ENCODE peak calls at places on chromosomes 13 and 19, in five cellular contexts. One of them, this sample, is unnamed.

GRCh38 chr13:24605923-24606372 is 74.3 kb upstream of the ATP12A start:
- DNase-seq in fibroblast of the aortic adventitia: peak
- DNase-seq in SJSA1: no peak
- DNase-seq in HT-29: peak
- DNase-seq in DMS153: no peak
- DNase-seq in this sample: no peak

GRCh38 chr19:2479556-2480194 is 3.7 kb downstream of the GADD45B start:
- DNase-seq in SJSA1: no peak
- DNase-seq in fibroblast of the aortic adventitia: no peak
- DNase-seq in HT-29: no peak
- DNase-seq in DMS153: no peak
- DNase-seq in this sample: no peak

GRCh38 chr19:13887529-13887928 is 10.6 kb downstream of the NANOS3 start:
- DNase-seq in SJSA1: no peak
- DNase-seq in fibroblast of the aortic adventitia: peak
- DNase-seq in DMS153: no peak
- DNase-seq in HT-29: no peak
- DNase-seq in this sample: no peak

GRCh38 chr13:63567031-63567430 is 2151.4 kb upstream of the PCDH20 start:
- DNase-seq in fibroblast of the aortic adventitia: no peak
- DNase-seq in DMS153: no peak
- DNase-seq in SJSA1: no peak
- DNase-seq in HT-29: no peak
- DNase-seq in this sample: no peak

GRCh38 chr13:40503966-40504591 is 162.4 kb downstream of the FOXO1 start:
- DNase-seq in HT-29: peak
- DNase-seq in fibroblast of the aortic adventitia: peak
- DNase-seq in SJSA1: peak
- DNase-seq in DMS153: no peak
- DNase-seq in this sample: peak

GRCh38 chr13:34037636-34038325 is 219.8 kb downstream of the RFC3 start:
- DNase-seq in DMS153: no peak
- DNase-seq in HT-29: no peak
- DNase-seq in fibroblast of the aortic adventitia: no peak
- DNase-seq in SJSA1: no peak
- DNase-seq in this sample: no peak

GRCh38 chr13:27211771-27212364 is 39.5 kb upstream of the RPL21 start:
- DNase-seq in fibroblast of the aortic adventitia: peak
- DNase-seq in HT-29: no peak
- DNase-seq in SJSA1: peak
- DNase-seq in DMS153: no peak
- DNase-seq in this sample: peak

GRCh38 chr13:30745917-30746686 is 10.8 kb downstream of the ALOX5AP start:
- DNase-seq in SJSA1: no peak
- DNase-seq in fibroblast of the aortic adventitia: no peak
- DNase-seq in HT-29: peak
- DNase-seq in DMS153: no peak
- DNase-seq in this sample: no peak

GRCh38 chr13:94115054-94115453 is 364.4 kb downstream of the DCT start:
- DNase-seq in SJSA1: no peak
- DNase-seq in DMS153: no peak
- DNase-seq in fibroblast of the aortic adventitia: no peak
- DNase-seq in HT-29: peak
- DNase-seq in this sample: no peak

GRCh38 chr19:533485-534058 is 2.0 kb downstream of the CDC34 start:
- DNase-seq in fibroblast of the aortic adventitia: no peak
- DNase-seq in DMS153: no peak
- DNase-seq in HT-29: no peak
- DNase-seq in SJSA1: no peak
- DNase-seq in this sample: no peak

GRCh38 chr19:41861846-41862245 is 1.8 kb downstream of the RPS19 start:
- DNase-seq in fibroblast of the aortic adventitia: no peak
- DNase-seq in HT-29: no peak
- DNase-seq in DMS153: no peak
- DNase-seq in SJSA1: no peak
- DNase-seq in this sample: no peak

GRCh38 chr19:495440-496332 is 600 bp upstream of the MADCAM1 start:
- DNase-seq in HT-29: peak
- DNase-seq in fibroblast of the aortic adventitia: peak
- DNase-seq in DMS153: no peak
- DNase-seq in SJSA1: peak
- DNase-seq in this sample: no peak

GRCh38 chr19:50460161-50460765 is 16.0 kb upstream of the EMC10 start:
- DNase-seq in SJSA1: no peak
- DNase-seq in HT-29: no peak
- DNase-seq in fibroblast of the aortic adventitia: peak
- DNase-seq in DMS153: no peak
- DNase-seq in this sample: peak

GRCh38 chr19:16429066-16429758 is 42.6 kb downstream of the EPS15L1 start:
- DNase-seq in HT-29: no peak
- DNase-seq in fibroblast of the aortic adventitia: no peak
- DNase-seq in SJSA1: no peak
- DNase-seq in DMS153: peak
- DNase-seq in this sample: no peak

GRCh38 chr19:1884719-1885334 is 469 bp downstream of the ABHD17A start:
- DNase-seq in SJSA1: no peak
- DNase-seq in DMS153: no peak
- DNase-seq in HT-29: peak
- DNase-seq in fibroblast of the aortic adventitia: no peak
- DNase-seq in this sample: no peak

GRCh38 chr13:74077847-74078246 is 56.4 kb downstream of the KLF12 start:
- DNase-seq in HT-29: no peak
- DNase-seq in SJSA1: no peak
- DNase-seq in DMS153: no peak
- DNase-seq in fibroblast of the aortic adventitia: peak
- DNase-seq in this sample: no peak

GRCh38 chr13:37175996-37176395 is 70.5 kb upstream of the CSNK1A1L start:
- DNase-seq in DMS153: no peak
- DNase-seq in fibroblast of the aortic adventitia: peak
- DNase-seq in SJSA1: no peak
- DNase-seq in HT-29: no peak
- DNase-seq in this sample: no peak

GRCh38 chr19:17969096-17969792 is 2.3 kb downstream of the KCNN1 start:
- DNase-seq in fibroblast of the aortic adventitia: no peak
- DNase-seq in SJSA1: no peak
- DNase-seq in HT-29: no peak
- DNase-seq in DMS153: no peak
- DNase-seq in this sample: no peak

This sample was measured in kidney epithelial cell.